ENCODE peak calls at places on chromosome 19, in five cellular contexts. M, U, A, T and E are unnamed samples.

GRCh38 chr19:45499196-45500180 is 1.2 kb downstream of the PPM1N start:
- DNase-seq in U (peak; percentile 86), M (no peak), A (no peak), T (no peak), E (no peak)

GRCh38 chr19:12834976-12835757 is 788 bp upstream of the RTBDN start:
- DNase-seq in M (no peak), U (peak; percentile 57), T (no peak), A (no peak), E (no peak)

GRCh38 chr19:2607712-2608601 is 94.5 kb downstream of the GNG7 start:
- DNase-seq in A (no peak), T (no peak), U (no peak), M (no peak), E (no peak)

GRCh38 chr19:45952691-45953505 is 20.8 kb downstream of the NOVA2 start:
- DNase-seq in U (peak; percentile 96), T (peak; percentile 10), M (peak; percentile 22), A (no peak), E (no peak)

GRCh38 chr19:48442116-48443035 is 3.4 kb upstream of the GRWD1 start:
- DNase-seq in U (no peak), A (no peak), M (no peak), T (no peak), E (no peak)

GRCh38 chr19:29645491-29645867 is 19.8 kb upstream of the PLEKHF1 start:
- DNase-seq in M (no peak), A (no peak), T (no peak), U (no peak), E (no peak)

GRCh38 chr19:10418281-10419199 is 1.8 kb upstream of the PDE4A start:
- DNase-seq in M (peak; percentile 41), U (peak; percentile 68), A (no peak), T (no peak), E (no peak)

GRCh38 chr19:2624537-2625091 is 77.9 kb downstream of the GNG7 start:
- DNase-seq in T (no peak), U (peak; percentile 43), A (no peak), M (no peak), E (no peak)

GRCh38 chr19:913080-913748 is at the start of gene R3HDM4:
- DNase-seq in T (no peak), M (no peak), A (no peak), U (peak; percentile 86), E (no peak)

GRCh38 chr19:22256856-22257255 is 29.4 kb upstream of the ZNF729 start:
- DNase-seq in M (no peak), T (no peak), A (no peak), U (no peak), E (no peak)

GRCh38 chr19:48419158-48419920 is 25.9 kb downstream of the GRIN2D start:
- DNase-seq in T (no peak), U (peak; percentile 85), A (no peak), M (peak; percentile 55), E (no peak)

GRCh38 chr19:29677001-29677781 is 11.9 kb downstream of the PLEKHF1 start:
- DNase-seq in M (no peak), U (no peak), A (no peak), T (no peak), E (no peak)

GRCh38 chr19:55669418-55670279 is 5.4 kb upstream of the EPN1 start:
- DNase-seq in T (no peak), U (no peak), M (no peak), A (no peak), E (no peak)

GRCh38 chr19:45348367-45349125 is 8.0 kb downstream of the KLC3 start:
- DNase-seq in M (no peak), U (no peak), A (no peak), T (no peak), E (no peak)

GRCh38 chr19:3324405-3324856 is 42.0 kb upstream of the NFIC start:
- DNase-seq in U (peak; percentile 36), M (no peak), A (no peak), T (no peak), E (no peak)

GRCh38 chr19:45716314-45717130 is 14.2 kb downstream of the FBXO46 start:
- DNase-seq in T (no peak), A (no peak), U (peak; percentile 40), M (peak; percentile 35), E (no peak)

GRCh38 chr19:14048439-14049153 is 13.3 kb downstream of the PALM3 start:
- DNase-seq in T (no peak), A (no peak), U (peak; percentile 56), M (no peak), E (no peak)

GRCh38 chr19:42028304-42029216 is 34.5 kb upstream of the ATP1A3 start:
- DNase-seq in M (no peak), T (no peak), U (peak; percentile 69), A (no peak), E (no peak)

GRCh38 chr19:33194884-33195710 is 967 bp downstream of the LRP3 start:
- DNase-seq in T (no peak), U (peak; percentile 59), A (no peak), M (peak; percentile 16), E (no peak)

GRCh38 chr19:33883869-33884519 is 87.3 kb downstream of the KCTD15 start:
- DNase-seq in T (no peak), M (peak; percentile 39), U (peak; percentile 21), A (no peak), E (no peak)

GRCh38 chr19:39136225-39136940 is 10.8 kb downstream of the PAK4 start:
- DNase-seq in U (no peak), A (no peak), M (no peak), T (no peak), E (no peak)

GRCh38 chr19:9645466-9645865 is 24.4 kb upstream of the ZNF561 start:
- DNase-seq in T (no peak), M (no peak), U (no peak), A (no peak), E (no peak)

GRCh38 chr19:45681391-45682015 is 10.2 kb downstream of the SNRPD2 start:
- DNase-seq in T (peak; percentile 52), A (peak; percentile 58), U (peak; percentile 85), M (peak; percentile 78), E (no peak)

GRCh38 chr19:13859361-13859880 is 17.5 kb upstream of the NANOS3 start:
- DNase-seq in T (peak; percentile 51), A (no peak), M (peak; percentile 47), U (no peak), E (no peak)

GRCh38 chr19:8571006-8571411 is 6.2 kb downstream of the MYO1F start:
- DNase-seq in U (no peak), M (peak; percentile 48), A (no peak), T (peak; percentile 31), E (no peak)

GRCh38 chr19:17542042-17542441 is 13.4 kb upstream of the COLGALT1 start:
- DNase-seq in M (no peak), A (no peak), T (no peak), U (no peak), E (no peak)

GRCh38 chr19:17540174-17540573 is 15.3 kb upstream of the COLGALT1 start:
- DNase-seq in U (no peak), T (no peak), M (no peak), A (no peak), E (no peak)

GRCh38 chr19:17541184-17541759 is 14.2 kb upstream of the COLGALT1 start:
- DNase-seq in T (no peak), M (no peak), A (no peak), U (no peak), E (no peak)

GRCh38 chr19:17538684-17539287 is 16.7 kb upstream of the COLGALT1 start:
- DNase-seq in T (no peak), M (no peak), U (no peak), A (no peak), E (no peak)

GRCh38 chr19:17539288-17540117 is 15.9 kb upstream of the COLGALT1 start:
- DNase-seq in A (peak; percentile 39), M (peak; percentile 93), T (peak; percentile 70), U (peak; percentile 98), E (no peak)
- TF ChIP-seq CTCF in A (peak; percentile 28), M (peak; percentile 30), T (no peak), U (peak; percentile 42), E (peak; percentile 36)

DNA sequence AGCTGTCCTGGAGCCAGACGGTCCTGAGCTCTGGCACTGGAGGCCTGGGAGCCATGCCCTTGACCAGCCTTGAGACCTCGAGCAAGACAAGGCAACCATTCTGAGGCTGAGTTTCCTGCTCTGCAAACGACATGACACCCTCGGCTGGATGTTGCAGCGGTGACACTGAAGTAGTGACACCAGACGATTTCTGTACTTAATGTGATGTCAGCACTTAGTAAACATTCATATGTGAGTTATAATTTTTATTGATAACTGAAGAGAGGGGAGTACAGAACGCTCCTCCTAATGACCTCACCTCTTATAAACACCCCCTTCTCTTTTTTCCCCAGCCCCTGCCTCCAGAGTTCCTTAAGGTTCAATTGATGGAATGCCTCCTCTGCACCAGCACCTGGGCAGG is 5.8 kb downstream of the NDUFA3 start:
- DNase-seq in T (no peak), U (no peak), A (no peak), M (no peak), E (no peak)
- H3K4me3 ChIP-seq in T (no peak overlapping the region), U (no peak overlapping the region), A (no peak overlapping the region), M (no peak overlapping the region), E (no peak overlapping the region)

DNA sequence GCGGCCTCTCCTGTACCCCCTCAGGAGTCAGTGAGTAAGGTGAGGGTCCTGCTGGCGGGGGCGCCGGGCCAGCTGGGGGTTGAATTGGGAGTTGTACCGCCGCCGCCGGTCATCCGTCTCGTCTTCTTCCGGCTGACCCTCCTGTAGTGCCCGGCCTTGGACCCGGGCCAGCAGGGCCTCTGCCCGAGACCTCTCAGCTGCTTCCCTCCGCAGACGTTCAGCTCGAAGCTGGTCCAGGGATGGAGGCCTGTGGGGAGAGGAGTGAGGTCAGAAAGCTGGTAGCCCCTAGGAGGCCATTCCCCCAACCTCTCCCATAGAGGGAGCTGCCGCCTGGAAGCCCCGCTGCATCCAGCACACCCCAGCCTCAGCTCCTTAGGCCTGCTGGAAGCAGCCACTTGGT is 3.8 kb downstream of the LENG1 start:
- DNase-seq in M (no peak), U (no peak), T (no peak), A (no peak), E (no peak)
- TF ChIP-seq CTCF in M (peak; percentile 4), U (no peak), T (no peak), A (peak; percentile 5), E (no peak)

GRCh38 chr19:4776436-4777205 is 14.9 kb upstream of the FEM1A start:
- DNase-seq in A (no peak), M (no peak), T (no peak), U (peak; percentile 59), E (no peak)

GRCh38 chr19:4773047-4773640 is 18.4 kb upstream of the FEM1A start:
- DNase-seq in A (no peak), M (no peak), U (no peak), T (no peak), E (no peak)

GRCh38 chr19:4775627-4776152 is 15.8 kb upstream of the FEM1A start:
- DNase-seq in M (no peak), T (no peak), U (no peak), A (no peak), E (no peak)

GRCh38 chr19:4768934-4769777 is 22.4 kb upstream of the FEM1A start:
- DNase-seq in M (peak; percentile 79), U (peak; percentile 97), T (peak; percentile 72), A (peak; percentile 63), E (peak; percentile 16)

DNA sequence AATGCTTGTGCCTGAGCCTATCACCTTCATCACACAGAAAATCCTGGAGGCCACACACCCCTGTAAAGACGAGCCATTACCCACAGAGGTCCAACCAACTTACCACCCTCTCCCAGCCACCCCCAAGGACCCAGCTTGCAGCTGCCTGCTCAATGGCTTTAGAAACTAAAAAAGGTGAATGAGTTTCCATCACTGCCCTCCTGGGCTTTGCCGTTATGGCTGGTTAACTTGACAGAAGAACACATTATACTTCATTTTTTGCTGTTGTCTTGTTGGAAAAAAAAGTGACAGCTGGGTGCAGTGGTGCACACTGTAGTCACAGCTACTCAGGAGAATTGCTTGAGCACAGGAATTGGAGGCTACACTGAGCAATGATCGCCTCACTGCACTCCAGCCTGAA is 17.4 kb upstream of the FEM1A start:
- DNase-seq in U (no peak), M (no peak), A (no peak), T (no peak), E (no peak)
- H3K4me3 ChIP-seq in U (no peak overlapping the region), M (no peak overlapping the region), A (no peak overlapping the region), T (no peak overlapping the region), E (no peak overlapping the region)